ENCODE peak calls at places on chromosomes 5 and 9, in six cellular contexts. J is iPS DF 6.9; Y is CD4-positive, alpha-beta memory T cell; K is HFF-Myc; F is thyroid gland; X is transverse colon. M is an unnamed sample.

GRCh38 chr9:115073456-115073855 is 44.5 kb downstream of the TNC start:
- DNase-seq in J (no peak), Y (no peak), F (no peak), X (no peak), K (no peak), M (no peak)

GRCh38 chr9:33799928-33800689 is 4.7 kb downstream of the PRSS3 start:
- DNase-seq in X (no peak), F (peak), K (no peak), J (no peak), Y (no peak), M (no peak)

GRCh38 chr9:96565684-96566360 is 53.8 kb downstream of the CDC14B start:
- DNase-seq in X (peak), Y (peak), K (no peak), F (no peak), J (no peak), M (no peak)

GRCh38 chr9:115888131-115888530 is 265.5 kb upstream of the PAPPA start:
- DNase-seq in X (no peak), Y (no peak), F (no peak), K (no peak), J (no peak), M (no peak)

GRCh38 chr9:132181796-132182521 is 20.1 kb downstream of the NTNG2 start:
- DNase-seq in Y (no peak), J (no peak), K (no peak), F (no peak), X (no peak), M (no peak)

GRCh38 chr5:127295454-127295853 is 4.9 kb downstream of the MEGF10 start:
- DNase-seq in F (no peak), Y (no peak), X (no peak), K (no peak), J (no peak), M (no peak)

GRCh38 chr9:33465096-33465495 is 8.6 kb downstream of the NOL6 start:
- DNase-seq in X (no peak), F (no peak), J (no peak), Y (no peak), K (no peak), M (no peak)

GRCh38 chr5:154258531-154259217 is 68.1 kb downstream of the GALNT10 start:
- DNase-seq in J (no peak), Y (no peak), X (no peak), F (no peak), K (no peak), M (no peak)

GRCh38 chr5:157994271-157994691 is 135.3 kb upstream of the CLINT1 start:
- DNase-seq in Y (peak), J (no peak), X (no peak), K (no peak), F (no peak), M (no peak)

GRCh38 chr9:131899248-131899882 is 159.5 kb upstream of the RAPGEF1 start:
- DNase-seq in X (no peak), J (no peak), Y (no peak), K (no peak), F (no peak), M (no peak)

GRCh38 chr5:138649775-138650174 is 74.6 kb upstream of the HSPA9 start:
- DNase-seq in Y (no peak), X (no peak), K (no peak), F (no peak), J (no peak), M (no peak)

GRCh38 chr9:37446401-37446800 is 18.8 kb downstream of the ZBTB5 start:
- DNase-seq in Y (no peak), X (no peak), K (no peak), F (no peak), J (no peak), M (no peak)

GRCh38 chr9:120941046-120941770 is 14.6 kb upstream of the TRAF1 start:
- DNase-seq in X (no peak), Y (no peak), F (no peak), K (no peak), J (no peak), M (no peak)

GRCh38 chr5:172678902-172679301 is 37.8 kb downstream of the NEURL1B start:
- DNase-seq in F (peak), Y (no peak), K (no peak), X (peak), J (no peak), M (no peak)

GRCh38 chr5:172003750-172004149 is 2.7 kb downstream of the FBXW11 start:
- DNase-seq in K (no peak), F (no peak), J (no peak), X (no peak), Y (no peak), M (no peak)

GRCh38 chr5:95959051-95959963 is 2.3 kb downstream of the ELL2 start:
- DNase-seq in K (no peak), F (no peak), J (no peak), Y (peak), X (peak), M (no peak)

GRCh38 chr5:149550267-149550582 is 1.0 kb downstream of the CSNK1A1 start:
- DNase-seq in J (no peak), X (no peak), F (peak), Y (no peak), K (no peak), M (no peak)

GRCh38 chr5:132013006-132013689 is 1.7 kb upstream of the ACSL6 start:
- DNase-seq in K (no peak), Y (no peak), F (no peak), J (no peak), X (peak), M (no peak)

GRCh38 chr9:135480071-135480941 is 724 bp downstream of the PPP1R26 start:
- DNase-seq in F (peak), Y (no peak), K (no peak), X (peak), J (no peak), M (no peak)

GRCh38 chr9:126203313-126203712 is 123.3 kb upstream of the MVB12B start:
- DNase-seq in X (no peak), J (no peak), Y (no peak), F (no peak), K (no peak), M (no peak)

GRCh38 chr9:133876144-133876543 is 116.0 kb downstream of the VAV2 start:
- DNase-seq in K (no peak), X (no peak), J (peak), Y (no peak), F (no peak), M (no peak)

GRCh38 chr5:9698125-9698848 is 68.1 kb upstream of the TAS2R1 start:
- DNase-seq in X (no peak), Y (no peak), K (peak), J (no peak), F (no peak), M (no peak)

GRCh38 chr5:126471875-126472537 is 48.8 kb downstream of the GRAMD2B start:
- DNase-seq in F (no peak), X (no peak), J (no peak), Y (no peak), K (peak), M (peak)

GRCh38 chr9:68919666-68920065 is 94.2 kb downstream of the PRKACG start:
- DNase-seq in Y (no peak), K (no peak), J (no peak), F (no peak), X (no peak), M (no peak)

GRCh38 chr5:137073192-137073591 is 425.9 kb downstream of the SPOCK1 start:
- DNase-seq in J (no peak), F (no peak), X (no peak), Y (no peak), K (no peak), M (no peak)

GRCh38 chr5:81207009-81207408 is 26.1 kb upstream of the CKMT2 start:
- DNase-seq in J (no peak), K (no peak), F (no peak), X (no peak), Y (no peak), M (no peak)

GRCh38 chr9:40884072-40884901 is 244.2 kb downstream of the FOXD4L6 start:
- DNase-seq in K (no peak), Y (no peak), J (no peak), F (no peak), X (no peak), M (no peak)

GRCh38 chr5:27318701-27319100 is 280.3 kb upstream of the CDH9 start:
- DNase-seq in F (no peak), X (no peak), Y (no peak), K (no peak), J (no peak), M (peak)

GRCh38 chr5:14676320-14676719 is 11.8 kb downstream of the OTULIN start:
- DNase-seq in F (no peak), Y (no peak), X (no peak), K (no peak), J (no peak), M (no peak)

GRCh38 chr5:10712574-10713366 is 48.3 kb downstream of the DAP start:
- DNase-seq in X (no peak), Y (no peak), J (no peak), K (no peak), F (no peak), M (no peak)

GRCh38 chr9:15277400-15278137 is 29.4 kb downstream of the TTC39B start:
- DNase-seq in J (no peak), X (no peak), F (no peak), K (no peak), Y (peak), M (no peak)

GRCh38 chr5:165184183-165184582 is 1678.8 kb downstream of the MAT2B start:
- DNase-seq in J (no peak), F (no peak), K (no peak), Y (no peak), X (no peak), M (no peak)

GRCh38 chr5:136115183-136115865 is 17.3 kb upstream of the SMAD5 start:
- DNase-seq in F (no peak), K (no peak), J (no peak), X (no peak), Y (no peak), M (no peak)

GRCh38 chr5:130136300-130136699 is 232.0 kb downstream of the CHSY3 start:
- DNase-seq in K (no peak), F (no peak), Y (no peak), X (no peak), J (no peak), M (no peak)

GRCh38 chr9:127777368-127777960 is 1.0 kb downstream of the SH2D3C start:
- DNase-seq in K (no peak), J (no peak), X (no peak), Y (no peak), F (no peak), M (no peak)

GRCh38 chr5:68872088-68872842 is 221.5 kb upstream of the SLC30A5 start:
- DNase-seq in J (no peak), X (no peak), Y (no peak), F (no peak), K (no peak), M (no peak)

GRCh38 chr9:38083858-38084555 is 15.0 kb upstream of the SHB start:
- DNase-seq in F (no peak), X (no peak), J (no peak), K (no peak), Y (no peak), M (no peak)

GRCh38 chr9:137444106-137444790 is 3.1 kb upstream of the ENTPD8 start:
- DNase-seq in X (no peak), K (no peak), Y (no peak), F (no peak), J (no peak), M (no peak)

GRCh38 chr9:137446851-137447471 is 5.8 kb upstream of the ENTPD8 start:
- DNase-seq in K (no peak), Y (no peak), X (peak), F (peak), J (no peak), M (no peak)

GRCh38 chr9:137445930-137446431 is 4.8 kb upstream of the ENTPD8 start:
- DNase-seq in K (no peak), J (no peak), X (no peak), Y (no peak), F (peak), M (no peak)

GRCh38 chr9:137447722-137448568 is 6.8 kb upstream of the ENTPD8 start:
- DNase-seq in J (no peak), K (no peak), Y (no peak), X (peak), F (peak), M (no peak)

GRCh38 chr9:137445275-137445807 is 4.2 kb upstream of the ENTPD8 start:
- DNase-seq in J (no peak), X (peak), Y (peak), F (peak), K (peak), M (peak)
- H3K4me3 ChIP-seq in J (no peak), X (no peak), Y (no peak), F (no peak), K (no peak), M (no peak)

GRCh38 chr9:27413507-27414214 is 110.4 kb upstream of the IFNK start:
- DNase-seq in F (no peak), K (no peak), Y (no peak), J (no peak), X (no peak), M (no peak)
- H3K4me3 ChIP-seq in F (no peak), K (no peak), Y (no peak), J (no peak), X (no peak), M (peak)

DNA sequence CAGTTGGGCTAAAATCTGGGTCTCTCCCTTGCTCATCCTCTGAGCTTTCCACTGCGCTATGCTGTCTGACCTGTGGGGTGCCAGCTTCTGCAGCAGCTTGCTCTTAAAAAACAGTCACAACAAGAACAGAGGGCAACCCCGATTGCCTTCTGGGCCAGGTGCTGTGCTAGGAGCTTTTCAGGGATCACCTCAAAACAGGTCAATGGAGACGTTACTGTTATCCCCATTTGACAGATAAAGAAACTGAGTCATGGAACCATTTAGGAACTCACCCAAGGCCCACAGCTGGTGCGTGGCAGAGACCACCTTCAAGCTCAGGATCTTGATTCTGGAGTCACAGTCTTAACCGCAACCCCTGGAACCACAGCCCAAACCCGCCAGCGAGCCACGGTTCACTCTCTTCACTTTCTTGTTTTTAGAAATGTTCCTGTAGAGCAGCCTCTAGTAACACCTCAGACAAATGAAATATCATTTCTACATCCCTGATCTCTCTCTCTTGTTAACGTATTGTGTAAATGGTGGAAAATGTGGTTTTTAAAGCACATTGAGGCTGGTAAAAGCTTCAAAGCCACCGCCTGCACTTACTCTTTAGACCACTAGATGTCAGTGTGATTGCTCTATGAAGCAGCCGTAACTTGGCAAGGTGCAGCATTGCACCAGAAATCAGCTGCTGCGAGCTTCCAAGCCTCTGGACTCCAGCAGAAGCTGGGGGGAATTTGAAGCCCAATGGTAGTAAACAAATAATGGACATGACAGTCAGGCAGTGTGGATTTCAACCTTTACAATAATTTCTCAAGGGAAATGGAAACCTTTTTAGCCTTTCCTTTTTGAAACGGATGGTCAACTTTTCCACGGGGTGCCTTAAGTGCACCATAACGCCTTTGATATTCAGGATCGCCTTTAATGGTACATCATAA is 1.7 kb downstream of the FYB1 start:
- DNase-seq in Y (peak), F (peak), X (peak), J (peak), K (peak), M (peak)
- H3K4me3 ChIP-seq in Y (peak), F (no peak), X (no peak), J (no peak), K (no peak), M (no peak)

GRCh38 chr9:109586993-109587392 is 88.9 kb upstream of the PTPN3 start:
- DNase-seq in F (no peak), K (no peak), X (no peak), Y (no peak), J (no peak), M (no peak)

GRCh38 chr9:109591691-109592090 is 93.6 kb upstream of the PTPN3 start:
- DNase-seq in F (no peak), X (no peak), J (no peak), K (no peak), Y (no peak), M (no peak)

GRCh38 chr9:109593612-109594011 is 95.5 kb upstream of the PTPN3 start:
- DNase-seq in J (no peak), K (no peak), F (no peak), Y (no peak), X (no peak), M (no peak)

GRCh38 chr9:109588415-109588814 is 90.3 kb upstream of the PTPN3 start:
- DNase-seq in J (no peak), X (no peak), F (no peak), Y (no peak), K (no peak), M (no peak)

GRCh38 chr9:109590945-109591344 is 92.8 kb upstream of the PTPN3 start:
- DNase-seq in K (no peak), Y (no peak), J (no peak), X (no peak), F (no peak), M (no peak)
- H3K4me3 ChIP-seq in K (no peak), Y (no peak), J (no peak), X (no peak), F (no peak), M (no peak)

DNA sequence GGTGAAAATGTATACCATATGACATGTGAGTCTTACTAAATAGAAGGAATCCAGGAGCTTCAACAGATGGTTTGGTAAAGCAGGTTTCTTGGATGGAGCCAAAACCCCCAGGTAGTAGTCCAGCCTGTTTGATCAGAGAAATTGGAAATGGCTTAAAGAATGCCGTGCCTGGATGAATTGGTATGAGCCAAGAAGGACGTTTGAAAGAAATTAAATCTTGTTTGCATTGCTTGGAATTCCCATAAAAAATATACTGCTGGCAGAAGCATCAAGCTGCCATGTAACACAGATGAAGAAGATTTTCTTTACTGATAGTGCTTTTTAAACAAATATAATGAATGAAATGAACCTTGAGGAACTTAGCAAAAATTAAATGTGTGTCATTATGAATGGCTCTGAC is 176.3 kb downstream of the NPR3 start:
- DNase-seq in X (no peak), Y (no peak), J (no peak), F (no peak), K (no peak), M (no peak)
- H3K4me3 ChIP-seq in X (no peak), Y (no peak), J (no peak), F (no peak), K (no peak), M (no peak)

GRCh38 chr9:117412006-117412715 is 2.7 kb downstream of the ASTN2 start:
- DNase-seq in F (no peak), Y (no peak), X (no peak), K (no peak), J (no peak), M (no peak)

GRCh38 chr9:117414220-117414905 is 494 bp downstream of the ASTN2 start:
- DNase-seq in F (peak), J (no peak), X (no peak), Y (no peak), K (no peak), M (no peak)

GRCh38 chr9:117414906-117415583 is at the start of gene ASTN2:
- DNase-seq in K (no peak), F (peak), J (no peak), Y (no peak), X (no peak), M (no peak)

GRCh38 chr9:117412841-117413240 is 2.0 kb downstream of the ASTN2 start:
- DNase-seq in J (no peak), X (no peak), F (no peak), Y (no peak), K (no peak), M (no peak)

GRCh38 chr9:117413346-117414219 is 1.3 kb downstream of the ASTN2 start:
- DNase-seq in J (no peak), F (no peak), Y (no peak), X (no peak), K (no peak), M (no peak)
- H3K4me3 ChIP-seq in J (peak), F (no peak), Y (no peak), X (peak), K (no peak), M (no peak)

M was measured in AG04450.